ENCODE peak calls at places on chromosomes 7 and 10, in four cellular contexts. H is transverse colon, B is caudate nucleus, I is substantia nigra. F is an unnamed sample.

GRCh38 chr10:132360766-132361447 is 28.9 kb downstream of the LRRC27 start:
- DNase-seq in H (no peak), B (no peak), I (no peak), F (no peak)

GRCh38 chr10:100817268-100817839 is 72.0 kb downstream of the PAX2 start:
- DNase-seq in H (no peak), B (no peak), I (no peak), F (no peak)

GRCh38 chr7:140165422-140165821 is 11.4 kb downstream of the KDM7A start:
- DNase-seq in H (no peak), B (no peak), I (no peak), F (no peak)

GRCh38 chr10:93445097-93445960 is 36.8 kb downstream of the MYOF start:
- DNase-seq in H (peak; percentile 89), B (peak; percentile 18), I (peak; percentile 75), F (peak; percentile 76)

GRCh38 chr7:97565665-97566064 is 166.2 kb upstream of the TAC1 start:
- DNase-seq in H (peak; percentile 59), B (no peak), I (no peak), F (no peak)

GRCh38 chr10:47238331-47239095 is 61.5 kb upstream of the GDF10 start:
- DNase-seq in H (no peak), B (no peak), I (no peak), F (no peak)

GRCh38 chr7:5452937-5453540 is 29.4 kb upstream of the TNRC18 start:
- DNase-seq in H (no peak), B (no peak), I (no peak), F (no peak)

GRCh38 chr10:30422981-30423654 is 10.9 kb upstream of the MAP3K8 start:
- DNase-seq in H (peak; percentile 52), B (no peak), I (no peak), F (peak; percentile 40)

GRCh38 chr7:143510854-143511592 is 33.4 kb downstream of the TAS2R41 start:
- DNase-seq in H (no peak), B (no peak), I (no peak), F (no peak)

GRCh38 chr10:119634219-119634544 is 17.0 kb upstream of the BAG3 start:
- DNase-seq in H (no peak), B (no peak), I (peak; percentile 8), F (peak; percentile 33)

GRCh38 chr10:115572740-115573455 is 479.7 kb downstream of the ATRNL1 start:
- DNase-seq in H (no peak), B (no peak), I (no peak), F (no peak)

GRCh38 chr7:744854-745430 is 17.9 kb upstream of the PRKAR1B start:
- DNase-seq in H (no peak), B (no peak), I (no peak), F (no peak)
- H3K27ac ChIP-seq in H (no peak overlapping the region), B (no peak overlapping the region), I (no peak overlapping the region), F (no peak overlapping the region)

DNA sequence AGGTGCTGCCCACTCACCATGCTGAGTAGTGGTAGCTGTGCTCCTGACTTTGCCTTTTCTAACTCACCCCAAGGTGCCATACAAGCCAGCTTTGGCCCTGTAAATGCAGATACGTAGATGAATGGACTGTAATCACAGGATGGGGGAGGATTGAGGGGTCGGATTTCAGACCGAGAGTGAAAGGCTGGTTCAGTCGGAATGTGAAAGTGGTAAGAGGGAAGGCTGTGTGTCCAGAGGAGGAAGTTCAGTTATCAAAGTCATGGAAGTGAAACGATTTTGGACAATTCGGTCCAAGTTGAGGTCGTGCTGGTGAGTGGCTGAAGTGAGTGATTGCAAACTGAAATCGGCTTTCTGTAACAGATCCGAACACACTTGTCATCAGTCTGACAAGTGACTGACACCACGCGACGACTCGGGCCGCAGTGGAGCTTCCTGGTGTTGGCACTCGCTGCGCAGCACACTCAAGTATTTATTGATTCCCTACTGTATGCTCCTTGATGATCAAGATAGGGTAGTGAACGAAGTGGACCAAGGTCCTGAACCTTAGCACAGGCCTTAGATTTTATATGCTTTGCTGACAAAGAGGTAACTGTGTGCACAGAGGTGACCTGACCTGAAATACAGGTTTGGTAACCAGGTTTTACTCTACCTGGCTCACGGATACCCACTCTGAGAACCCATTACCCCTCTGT is 10.5 kb downstream of the ZNF282 start:
- DNase-seq in H (peak; percentile 22), B (no peak), I (no peak), F (no peak)
- H3K27ac ChIP-seq in H (no peak overlapping the region), B (no peak overlapping the region), I (no peak overlapping the region), F (no peak overlapping the region)

GRCh38 chr10:75443362-75443761 is 11.9 kb downstream of the LRMDA start:
- DNase-seq in H (no peak), B (no peak), I (no peak), F (no peak)
- H3K27ac ChIP-seq in H (no peak overlapping the region), B (no peak overlapping the region), I (no peak overlapping the region), F (no peak overlapping the region)

GRCh38 chr10:74419491-74420466 is 268.8 kb downstream of the ADK start:
- DNase-seq in H (peak; percentile 16), B (no peak), I (no peak), F (no peak)
- H3K27ac ChIP-seq in H (no peak overlapping the region), B (no peak overlapping the region), I (no peak overlapping the region), F (no peak overlapping the region)